ENCODE peak calls at places on chromosomes 6 and 20, in nine cellular contexts. One of them, this sample, is unnamed.
A peak's percentile ranks its signal among the peaks of the same experiment; 100 is the strongest.

GRCh38 chr20:59006167-59006863 is 739 bp downstream of the CTSZ start:
- DNase-seq in AG09319: no peak
- DNase-seq in neural crest cell: no peak
- DNase-seq in body of pancreas: no peak
- DNase-seq in GM12865: peak; percentile 48
- DNase-seq in bronchial epithelial cell: no peak
- DNase-seq in choroid plexus epithelial cell: no peak
- DNase-seq in uterus: no peak
- DNase-seq in fibroblast of lung: no peak
- DNase-seq in this sample: no peak

GRCh38 chr6:4059115-4059777 is 19.7 kb downstream of the FAM217A start:
- DNase-seq in choroid plexus epithelial cell: peak; percentile 94
- DNase-seq in AG09319: peak; percentile 27
- DNase-seq in body of pancreas: no peak
- DNase-seq in neural crest cell: no peak
- DNase-seq in fibroblast of lung: peak; percentile 88
- DNase-seq in uterus: no peak
- DNase-seq in bronchial epithelial cell: peak; percentile 93
- DNase-seq in GM12865: no peak
- DNase-seq in this sample: no peak

GRCh38 chr6:116387374-116387773 is 16.6 kb downstream of the DSE start:
- DNase-seq in AG09319: no peak
- DNase-seq in choroid plexus epithelial cell: peak; percentile 77
- DNase-seq in uterus: peak; percentile 32
- DNase-seq in neural crest cell: no peak
- DNase-seq in body of pancreas: no peak
- DNase-seq in GM12865: peak; percentile 88
- DNase-seq in bronchial epithelial cell: peak; percentile 99
- DNase-seq in fibroblast of lung: peak; percentile 85
- DNase-seq in this sample: no peak

GRCh38 chr6:102764317-102764716 is 1370.8 kb downstream of the GRIK2 start:
- DNase-seq in fibroblast of lung: no peak
- DNase-seq in GM12865: no peak
- DNase-seq in bronchial epithelial cell: no peak
- DNase-seq in AG09319: no peak
- DNase-seq in body of pancreas: no peak
- DNase-seq in uterus: no peak
- DNase-seq in neural crest cell: no peak
- DNase-seq in choroid plexus epithelial cell: no peak
- DNase-seq in this sample: no peak

GRCh38 chr20:45946149-45946970 is 11.9 kb downstream of the PCIF1 start:
- DNase-seq in uterus: no peak
- DNase-seq in neural crest cell: no peak
- DNase-seq in AG09319: peak; percentile 73
- DNase-seq in choroid plexus epithelial cell: peak; percentile 95
- DNase-seq in fibroblast of lung: peak; percentile 41
- DNase-seq in GM12865: no peak
- DNase-seq in bronchial epithelial cell: peak; percentile 32
- DNase-seq in body of pancreas: peak; percentile 90
- DNase-seq in this sample: no peak

GRCh38 chr6:20642441-20642840 is 108.2 kb downstream of the CDKAL1 start:
- DNase-seq in GM12865: no peak
- DNase-seq in AG09319: no peak
- DNase-seq in fibroblast of lung: no peak
- DNase-seq in body of pancreas: peak; percentile 13
- DNase-seq in neural crest cell: no peak
- DNase-seq in bronchial epithelial cell: no peak
- DNase-seq in choroid plexus epithelial cell: no peak
- DNase-seq in uterus: no peak
- DNase-seq in this sample: no peak

GRCh38 chr6:3911614-3912336 is 62.6 kb downstream of the FAM50B start:
- DNase-seq in GM12865: no peak
- DNase-seq in uterus: peak; percentile 82
- DNase-seq in neural crest cell: no peak
- DNase-seq in AG09319: no peak
- DNase-seq in body of pancreas: peak; percentile 86
- DNase-seq in choroid plexus epithelial cell: peak; percentile 79
- DNase-seq in fibroblast of lung: peak; percentile 93
- DNase-seq in bronchial epithelial cell: peak; percentile 87
- DNase-seq in this sample: peak; percentile 65

GRCh38 chr6:37507690-37508421 is 8.2 kb upstream of the CCDC167 start:
- DNase-seq in choroid plexus epithelial cell: no peak
- DNase-seq in bronchial epithelial cell: no peak
- DNase-seq in uterus: no peak
- DNase-seq in body of pancreas: no peak
- DNase-seq in GM12865: peak; percentile 79
- DNase-seq in neural crest cell: no peak
- DNase-seq in AG09319: no peak
- DNase-seq in fibroblast of lung: no peak
- DNase-seq in this sample: no peak

GRCh38 chr6:144953552-144954240 is 668.6 kb downstream of the UTRN start:
- DNase-seq in choroid plexus epithelial cell: peak; percentile 39
- DNase-seq in GM12865: no peak
- DNase-seq in bronchial epithelial cell: peak; percentile 74
- DNase-seq in body of pancreas: no peak
- DNase-seq in neural crest cell: no peak
- DNase-seq in AG09319: no peak
- DNase-seq in fibroblast of lung: peak; percentile 94
- DNase-seq in uterus: no peak
- DNase-seq in this sample: no peak

DNA sequence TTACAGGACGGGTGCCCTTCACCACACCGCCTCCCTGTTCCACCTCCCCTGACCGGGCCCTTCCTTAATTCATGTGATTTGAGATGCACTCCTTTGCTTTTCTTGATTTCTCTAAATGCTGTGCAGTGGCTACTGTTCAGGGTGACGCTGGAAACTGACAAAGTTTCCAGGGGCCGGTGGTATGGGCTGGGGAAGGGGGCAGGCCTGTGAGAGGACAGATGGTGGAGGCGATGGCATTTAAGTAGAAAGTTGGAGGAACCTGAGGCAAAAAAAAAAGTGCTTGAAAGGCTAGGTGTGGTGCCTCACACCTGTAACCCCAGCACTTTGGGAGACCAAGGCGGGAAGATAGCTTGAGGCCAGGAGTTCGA is 121.6 kb upstream of the RNF24 start:
- DNase-seq in bronchial epithelial cell: no peak
- DNase-seq in choroid plexus epithelial cell: no peak
- DNase-seq in GM12865: no peak
- DNase-seq in neural crest cell: no peak
- DNase-seq in fibroblast of lung: no peak
- DNase-seq in AG09319: no peak
- DNase-seq in uterus: no peak
- DNase-seq in body of pancreas: no peak
- DNase-seq in this sample: no peak
- TF ChIP-seq CTCF in bronchial epithelial cell: no peak
- TF ChIP-seq CTCF in choroid plexus epithelial cell: no peak
- TF ChIP-seq CTCF in GM12865: no peak
- TF ChIP-seq CTCF in neural crest cell: no peak
- TF ChIP-seq CTCF in fibroblast of lung: no peak
- TF ChIP-seq CTCF in AG09319: no peak
- TF ChIP-seq CTCF in uterus: no peak
- TF ChIP-seq CTCF in body of pancreas: no peak
- TF ChIP-seq CTCF in this sample: no peak

DNA sequence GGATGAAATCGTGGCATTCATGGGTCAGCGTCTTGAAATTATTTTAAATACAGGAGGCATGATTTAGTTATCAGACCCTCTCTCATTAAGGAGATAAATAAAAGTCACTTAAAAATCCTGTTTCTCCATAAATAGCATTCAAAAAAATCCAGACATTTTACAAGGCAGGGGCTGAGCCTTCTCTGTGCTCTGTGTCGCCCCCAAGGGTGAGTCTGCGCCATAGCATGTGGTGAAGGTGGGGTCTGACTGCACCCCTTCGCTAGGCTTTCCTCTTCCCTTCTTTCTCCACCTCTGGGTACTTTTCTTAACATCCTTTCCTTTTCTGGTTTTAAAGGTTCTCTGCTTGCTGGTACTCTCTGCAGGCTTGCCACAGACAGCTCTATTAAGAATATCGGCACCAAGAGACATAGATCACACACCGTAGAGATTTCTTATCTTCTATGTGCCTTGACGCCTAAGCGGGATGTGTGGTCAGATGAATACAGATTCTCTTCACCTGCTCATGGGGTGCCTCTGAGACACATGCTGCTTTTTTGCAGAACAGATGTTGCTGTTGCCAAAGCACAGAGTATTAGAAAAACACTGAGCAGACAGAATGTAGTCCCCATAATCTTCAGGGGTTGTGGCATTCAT is 20.1 kb upstream of the FAM209A start:
- DNase-seq in fibroblast of lung: no peak
- DNase-seq in AG09319: no peak
- DNase-seq in uterus: no peak
- DNase-seq in neural crest cell: peak; percentile 6
- DNase-seq in body of pancreas: no peak
- DNase-seq in choroid plexus epithelial cell: peak; percentile 18
- DNase-seq in GM12865: no peak
- DNase-seq in bronchial epithelial cell: no peak
- DNase-seq in this sample: no peak
- TF ChIP-seq CTCF in fibroblast of lung: peak; percentile 62
- TF ChIP-seq CTCF in AG09319: peak; percentile 37
- TF ChIP-seq CTCF in uterus: no peak
- TF ChIP-seq CTCF in neural crest cell: peak; percentile 60
- TF ChIP-seq CTCF in body of pancreas: no peak
- TF ChIP-seq CTCF in choroid plexus epithelial cell: peak; percentile 72
- TF ChIP-seq CTCF in GM12865: peak; percentile 48
- TF ChIP-seq CTCF in bronchial epithelial cell: peak; percentile 35
- TF ChIP-seq CTCF in this sample: peak; percentile 65

GRCh38 chr6:122730775-122731386 is 48.6 kb upstream of the FABP7 start:
- DNase-seq in fibroblast of lung: no peak
- DNase-seq in choroid plexus epithelial cell: peak; percentile 71
- DNase-seq in uterus: no peak
- DNase-seq in bronchial epithelial cell: peak; percentile 37
- DNase-seq in body of pancreas: no peak
- DNase-seq in GM12865: peak; percentile 33
- DNase-seq in AG09319: no peak
- DNase-seq in neural crest cell: peak; percentile 17
- DNase-seq in this sample: no peak

GRCh38 chr6:122722746-122723145 is 56.8 kb upstream of the FABP7 start:
- DNase-seq in fibroblast of lung: peak; percentile 91
- DNase-seq in neural crest cell: no peak
- DNase-seq in uterus: no peak
- DNase-seq in body of pancreas: no peak
- DNase-seq in GM12865: no peak
- DNase-seq in choroid plexus epithelial cell: peak; percentile 20
- DNase-seq in bronchial epithelial cell: peak; percentile 40
- DNase-seq in AG09319: no peak
- DNase-seq in this sample: no peak

GRCh38 chr6:122730334-122730733 is 49.2 kb upstream of the FABP7 start:
- DNase-seq in choroid plexus epithelial cell: no peak
- DNase-seq in body of pancreas: no peak
- DNase-seq in GM12865: no peak
- DNase-seq in neural crest cell: no peak
- DNase-seq in AG09319: no peak
- DNase-seq in uterus: no peak
- DNase-seq in bronchial epithelial cell: no peak
- DNase-seq in fibroblast of lung: no peak
- DNase-seq in this sample: no peak

DNA sequence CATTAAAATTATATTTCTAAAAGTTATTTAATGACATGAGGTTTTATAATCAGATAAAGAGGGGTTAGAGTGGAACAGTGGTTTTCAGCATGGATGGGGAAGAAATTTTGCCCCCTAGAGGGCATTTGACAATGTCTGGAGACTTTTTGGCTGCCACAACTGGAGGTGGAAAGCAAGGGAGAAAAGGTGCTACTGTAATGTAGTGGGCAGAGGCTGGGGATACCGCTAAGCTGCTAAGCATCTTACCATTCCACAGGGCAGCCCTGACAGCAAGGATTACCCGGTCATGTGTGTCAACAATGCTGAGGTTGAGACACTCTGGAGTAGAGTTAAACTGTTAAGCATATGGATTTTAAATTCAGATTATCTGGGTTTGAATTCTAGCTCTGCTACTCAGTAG is 52.9 kb upstream of the FABP7 start:
- DNase-seq in AG09319: no peak
- DNase-seq in choroid plexus epithelial cell: peak; percentile 57
- DNase-seq in fibroblast of lung: no peak
- DNase-seq in neural crest cell: no peak
- DNase-seq in uterus: no peak
- DNase-seq in bronchial epithelial cell: peak; percentile 42
- DNase-seq in body of pancreas: no peak
- DNase-seq in GM12865: no peak
- DNase-seq in this sample: no peak
- TF ChIP-seq CTCF in AG09319: peak; percentile 56
- TF ChIP-seq CTCF in choroid plexus epithelial cell: peak; percentile 83
- TF ChIP-seq CTCF in fibroblast of lung: peak; percentile 79
- TF ChIP-seq CTCF in neural crest cell: peak; percentile 65
- TF ChIP-seq CTCF in uterus: no peak
- TF ChIP-seq CTCF in bronchial epithelial cell: peak; percentile 63
- TF ChIP-seq CTCF in body of pancreas: no peak
- TF ChIP-seq CTCF in GM12865: peak; percentile 40
- TF ChIP-seq CTCF in this sample: peak; percentile 57

GRCh38 chr6:166987448-166987847 is 11.7 kb upstream of the CEP43 start:
- DNase-seq in body of pancreas: no peak
- DNase-seq in choroid plexus epithelial cell: no peak
- DNase-seq in bronchial epithelial cell: no peak
- DNase-seq in AG09319: no peak
- DNase-seq in neural crest cell: no peak
- DNase-seq in uterus: no peak
- DNase-seq in GM12865: no peak
- DNase-seq in fibroblast of lung: no peak
- DNase-seq in this sample: no peak

GRCh38 chr6:166988674-166989201 is 10.5 kb upstream of the CEP43 start:
- DNase-seq in body of pancreas: no peak
- DNase-seq in choroid plexus epithelial cell: no peak
- DNase-seq in bronchial epithelial cell: no peak
- DNase-seq in neural crest cell: no peak
- DNase-seq in GM12865: no peak
- DNase-seq in uterus: no peak
- DNase-seq in fibroblast of lung: peak; percentile 43
- DNase-seq in AG09319: no peak
- DNase-seq in this sample: no peak

GRCh38 chr6:166987930-166988329 is 11.3 kb upstream of the CEP43 start:
- DNase-seq in bronchial epithelial cell: no peak
- DNase-seq in uterus: no peak
- DNase-seq in GM12865: no peak
- DNase-seq in neural crest cell: no peak
- DNase-seq in fibroblast of lung: peak; percentile 47
- DNase-seq in AG09319: no peak
- DNase-seq in body of pancreas: no peak
- DNase-seq in choroid plexus epithelial cell: no peak
- DNase-seq in this sample: no peak

DNA sequence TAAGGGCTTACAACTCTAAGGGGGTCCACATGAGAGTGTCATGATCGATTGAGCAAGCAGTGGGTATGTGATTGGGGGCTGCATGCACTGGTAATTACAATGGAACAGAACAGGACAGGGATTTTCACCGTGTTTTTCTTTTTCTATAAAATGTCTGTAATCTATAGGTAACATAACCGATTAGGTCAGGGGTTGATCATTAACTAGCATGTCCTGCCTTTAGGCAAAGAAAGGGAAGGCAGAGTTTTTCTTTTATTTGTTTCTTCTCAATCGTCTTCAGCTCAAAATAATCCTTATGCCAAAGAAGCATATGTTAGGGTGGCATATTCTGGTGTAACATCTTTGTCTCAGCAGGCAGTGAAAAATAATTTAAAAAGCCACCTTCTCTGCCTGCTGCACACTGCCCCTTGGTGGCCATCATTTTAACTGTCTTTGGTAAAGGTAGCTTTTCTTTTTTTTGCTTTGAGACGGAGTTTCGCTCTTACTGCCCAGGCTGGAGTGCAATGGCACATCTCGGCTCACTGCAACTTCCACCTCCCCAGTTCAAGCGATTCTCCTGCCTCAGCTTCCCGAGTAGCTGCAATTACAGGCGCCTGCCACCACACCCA is 9.7 kb upstream of the CEP43 start:
- DNase-seq in GM12865: peak; percentile 63
- DNase-seq in choroid plexus epithelial cell: peak; percentile 78
- DNase-seq in body of pancreas: no peak
- DNase-seq in bronchial epithelial cell: peak; percentile 20
- DNase-seq in fibroblast of lung: peak; percentile 18
- DNase-seq in AG09319: no peak
- DNase-seq in neural crest cell: no peak
- DNase-seq in uterus: no peak
- DNase-seq in this sample: no peak
- TF ChIP-seq CTCF in GM12865: peak; percentile 44
- TF ChIP-seq CTCF in choroid plexus epithelial cell: peak; percentile 80
- TF ChIP-seq CTCF in body of pancreas: peak; percentile 17
- TF ChIP-seq CTCF in bronchial epithelial cell: peak; percentile 54
- TF ChIP-seq CTCF in fibroblast of lung: peak; percentile 64
- TF ChIP-seq CTCF in AG09319: peak; percentile 47
- TF ChIP-seq CTCF in neural crest cell: peak; percentile 58
- TF ChIP-seq CTCF in uterus: peak; percentile 21
- TF ChIP-seq CTCF in this sample: no peak

This sample was measured in mesothelial cell of epicardium.